ENCODE peak calls at places on chromosomes 12 and 14, in eight cellular contexts. A, U, H, E, Q, R, F and L are unnamed samples.

GRCh38 chr12:2925322-2925995 is 33.7 kb upstream of the TEAD4 start:
- DNase-seq in E (no peak), U (no peak), F (no peak), R (no peak), H (no peak), A (no peak), Q (no peak), L (no peak)

GRCh38 chr14:21711360-21711961 is 37.8 kb upstream of the OR4E1 start:
- DNase-seq in R (no peak), F (peak; percentile 26), H (no peak), A (no peak), Q (no peak), U (no peak), E (peak; percentile 13), L (peak; percentile 57)

GRCh38 chr12:666766-667308 is 3.6 kb upstream of the NINJ2 start:
- DNase-seq in H (no peak), E (no peak), Q (no peak), F (no peak), U (no peak), A (no peak), R (no peak), L (peak; percentile 60)

GRCh38 chr12:110115675-110116074 is 8.5 kb upstream of the IFT81 start:
- DNase-seq in E (no peak), H (no peak), U (no peak), A (no peak), R (no peak), Q (no peak), F (no peak), L (no peak)

GRCh38 chr12:90969851-90970250 is 14.9 kb upstream of the CCER1 start:
- DNase-seq in R (no peak), A (no peak), Q (no peak), U (no peak), F (no peak), H (no peak), E (no peak), L (no peak)

GRCh38 chr12:131085125-131085815 is 131.6 kb downstream of the ADGRD1 start:
- DNase-seq in H (peak; percentile 21), F (no peak), A (no peak), E (no peak), R (peak; percentile 53), Q (no peak), U (no peak), L (no peak)

GRCh38 chr12:75759842-75760260 is 248.4 kb upstream of the KRR1 start:
- DNase-seq in H (no peak), F (peak; percentile 76), E (no peak), U (no peak), Q (no peak), R (no peak), A (no peak), L (no peak)

GRCh38 chr12:22374499-22374898 is 40.0 kb upstream of the ST8SIA1 start:
- DNase-seq in E (no peak), H (no peak), U (no peak), A (no peak), Q (no peak), F (no peak), R (no peak), L (no peak)

GRCh38 chr14:75280448-75280830 is 1.8 kb downstream of the FOS start:
- DNase-seq in E (no peak), A (no peak), F (no peak), R (no peak), H (no peak), Q (peak; percentile 12), U (no peak), L (no peak)

GRCh38 chr14:75277796-75278421 is 719 bp upstream of the FOS start:
- DNase-seq in U (no peak), A (no peak), Q (no peak), E (no peak), F (no peak), H (no peak), R (no peak), L (peak; percentile 61)

GRCh38 chr14:75279739-75280447 is 1.3 kb downstream of the FOS start:
- DNase-seq in H (no peak), R (peak; percentile 64), A (peak; percentile 45), F (no peak), Q (peak; percentile 44), U (peak; percentile 89), E (no peak), L (no peak)

GRCh38 chr14:75278422-75279152 is at the start of gene FOS:
- DNase-seq in H (peak; percentile 93), F (peak; percentile 92), R (peak; percentile 94), U (peak; percentile 98), E (peak; percentile 92), Q (peak; percentile 94), A (peak; percentile 95), L (peak; percentile 91)

DNA sequence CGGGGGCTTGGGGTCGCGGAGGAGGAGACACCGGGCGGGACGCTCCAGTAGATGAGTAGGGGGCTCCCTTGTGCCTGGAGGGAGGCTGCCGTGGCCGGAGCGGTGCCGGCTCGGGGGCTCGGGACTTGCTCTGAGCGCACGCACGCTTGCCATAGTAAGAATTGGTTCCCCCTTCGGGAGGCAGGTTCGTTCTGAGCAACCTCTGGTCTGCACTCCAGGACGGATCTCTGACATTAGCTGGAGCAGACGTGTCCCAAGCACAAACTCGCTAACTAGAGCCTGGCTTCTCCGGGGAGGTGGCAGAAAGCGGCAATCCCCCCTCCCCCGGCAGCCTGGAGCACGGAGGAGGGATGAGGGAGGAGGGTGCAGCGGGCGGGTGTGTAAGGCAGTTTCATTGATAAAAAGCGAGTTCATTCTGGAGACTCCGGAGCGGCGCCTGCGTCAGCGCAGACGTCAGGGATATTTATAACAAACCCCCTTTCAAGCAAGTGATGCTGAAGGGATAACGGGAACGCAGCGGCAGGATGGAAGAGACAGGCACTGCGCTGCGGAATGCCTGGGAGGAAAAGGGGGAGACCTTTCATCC is 618 bp downstream of the FOS start:
- DNase-seq in E (peak; percentile 54), H (no peak), U (no peak), F (no peak), Q (peak; percentile 56), A (peak; percentile 75), R (peak; percentile 82), L (peak; percentile 56)
- TF ChIP-seq POLR2A in E (peak; percentile 37), H (peak; percentile 10), U (no peak), F (no peak), Q (no peak), A (peak; percentile 30), R (no peak), L (no peak)

DNA sequence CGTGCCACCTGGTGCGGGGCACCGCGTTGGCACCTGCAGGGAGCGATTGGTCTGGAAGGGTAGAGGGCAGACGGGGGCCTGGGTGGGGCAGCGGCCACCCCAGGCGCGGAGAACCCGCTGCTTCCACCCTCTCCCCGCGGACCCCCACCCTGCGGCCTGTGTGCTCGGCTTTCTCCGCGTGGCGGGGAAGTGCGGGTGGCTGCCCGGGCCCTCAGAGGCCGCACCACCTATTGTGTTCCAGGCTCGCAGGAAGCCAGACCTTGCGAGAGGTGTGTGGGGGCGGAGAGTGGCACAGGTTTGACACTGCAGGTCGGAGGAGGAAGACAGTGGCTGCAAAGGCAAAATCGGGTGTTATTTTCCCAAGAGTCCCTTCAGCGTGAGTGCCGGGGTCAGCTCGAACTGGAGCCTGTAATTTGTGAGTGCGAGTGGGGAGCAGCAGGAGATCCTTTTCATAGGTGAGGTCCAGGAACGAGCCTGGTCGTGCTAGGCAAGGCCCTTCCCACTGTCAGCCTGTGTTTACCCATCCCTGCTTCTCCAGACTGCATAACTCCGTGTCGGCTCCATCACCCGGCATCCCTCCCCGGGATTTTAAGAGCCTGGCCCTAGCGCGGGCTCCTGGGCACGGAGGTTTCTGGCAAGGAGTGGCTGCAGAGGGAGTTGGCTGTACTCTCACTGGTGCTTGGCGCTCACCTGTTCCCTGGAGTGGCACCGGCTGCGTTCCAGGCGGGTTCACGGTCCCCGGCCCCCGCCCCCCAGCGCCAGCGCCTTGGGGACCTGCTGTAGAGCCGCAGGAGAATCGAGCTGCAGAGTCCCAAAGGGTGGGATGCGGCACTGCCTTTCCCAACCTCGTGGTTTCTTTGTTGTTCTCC is 930 bp downstream of the TBC1D30 start:
- DNase-seq in A (no peak), U (peak; percentile 75), R (no peak), H (peak; percentile 25), E (no peak), F (no peak), Q (no peak), L (no peak)
- H3K4me3 ChIP-seq in A (peak overlapping the region; percentile 18), U (no peak overlapping the region), R (peak overlapping the region; percentile 40), H (peak overlapping the region; percentile 45), E (peak overlapping the region; percentile 29), F (no peak overlapping the region), Q (peak overlapping the region; percentile 45), L (no peak overlapping the region)

DNA sequence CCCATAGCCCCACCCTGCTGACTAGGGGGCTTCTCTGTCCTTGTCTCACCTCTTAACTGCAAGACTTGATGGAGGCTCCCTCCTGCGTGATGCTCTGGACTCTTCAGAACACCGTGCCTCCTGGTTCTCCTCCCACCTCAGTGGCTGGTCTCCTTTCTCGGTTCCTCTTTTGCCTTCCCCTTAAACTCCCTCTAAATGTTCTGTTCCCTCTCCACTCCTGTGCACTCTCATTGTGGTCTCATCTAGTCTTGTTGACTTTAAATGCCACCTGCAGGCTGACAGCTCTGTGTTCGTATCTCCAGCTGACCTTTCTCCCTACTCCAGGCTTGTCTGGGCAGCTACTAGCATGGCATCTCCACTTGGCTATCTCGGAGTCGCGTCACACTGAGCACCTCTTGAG is 28.3 kb downstream of the DYNC1H1 start:
- DNase-seq in R (no peak), E (no peak), F (no peak), U (no peak), A (no peak), Q (no peak), H (no peak), L (peak; percentile 17)
- TF ChIP-seq POLR2A in R (no peak), E (no peak), F (no peak), U (no peak), A (no peak), Q (no peak), H (no peak), L (no peak)

DNA sequence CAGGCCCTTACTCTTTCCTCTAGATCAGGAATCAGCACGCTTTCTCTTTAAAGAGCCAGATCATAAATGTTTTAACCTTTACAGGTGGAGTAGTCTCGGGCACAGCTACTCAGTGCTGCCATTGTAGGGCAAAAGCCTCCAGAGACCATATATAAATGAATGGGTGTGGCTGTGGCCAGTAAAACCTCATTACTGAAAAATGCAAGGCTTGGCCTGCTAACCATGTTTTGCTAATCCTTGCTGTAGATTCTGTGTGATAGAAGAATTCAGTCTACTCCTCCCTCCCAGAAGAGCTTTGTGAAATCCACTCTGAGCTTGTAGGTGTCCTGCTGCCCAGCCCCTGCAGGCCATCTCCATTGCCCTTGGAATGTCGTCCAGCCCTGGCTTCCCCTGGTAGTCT is 58.1 kb downstream of the HSP90AA1 start:
- DNase-seq in A (no peak), U (no peak), R (no peak), F (no peak), H (no peak), Q (no peak), E (no peak), L (no peak)
- H3K4me3 ChIP-seq in A (no peak overlapping the region), U (no peak overlapping the region), R (no peak overlapping the region), F (no peak overlapping the region), H (no peak overlapping the region), Q (no peak overlapping the region), E (no peak overlapping the region), L (no peak overlapping the region)

GRCh38 chr14:70809238-70810214 is at the start of gene MAP3K9:
- DNase-seq in Q (peak; percentile 97), E (peak; percentile 96), R (peak; percentile 91), H (peak; percentile 97), F (peak; percentile 96), A (peak; percentile 74), U (peak; percentile 98), L (peak; percentile 92)
- TF ChIP-seq POLR2A in Q (no peak), E (peak; percentile 38), R (no peak), H (no peak), F (no peak), A (peak; percentile 62), U (no peak), L (no peak)

GRCh38 chr14:104925214-104925899 is 678 bp downstream of the PLD4 start:
- DNase-seq in A (no peak), Q (no peak), F (no peak), E (no peak), H (no peak), U (peak; percentile 53), R (no peak), L (no peak)
- H3K4me3 ChIP-seq in A (no peak overlapping the region), Q (no peak overlapping the region), F (no peak overlapping the region), E (no peak overlapping the region), H (no peak overlapping the region), U (no peak overlapping the region), R (no peak overlapping the region), L (no peak overlapping the region)